ENCODE peak calls at places on chromosomes 6 and 20, in nine cellular contexts. J is ureter; B is NCI-H146; K is nephron progenitor cell; W is activated naive CD4-positive, alpha-beta T cell; L is occipital lobe; E is left ventricle myocardium inferior; X is astrocyte of the spinal cord; Y is activated gamma-delta T cell treated with Interleukin-2 at 50 U/mL for 16 hours. M is an unnamed sample.

GRCh38 chr6:131258010-131258652 is 122.9 kb downstream of the AKAP7 start:
- DNase-seq in Y (no peak), X (no peak), J (no peak), L (no peak), E (no peak), K (no peak), B (no peak), W (no peak), M (no peak)

GRCh38 chr6:13431861-13432465 is 55.4 kb downstream of the GFOD1 start:
- DNase-seq in J (no peak), E (no peak), L (no peak), W (no peak), X (peak; percentile 25), K (no peak), B (peak; percentile 33), Y (peak; percentile 34), M (no peak)

GRCh38 chr20:18288748-18289705 is 700 bp downstream of the ZNF133 start:
- DNase-seq in L (no peak), K (peak; percentile 18), E (no peak), Y (no peak), X (peak; percentile 24), B (no peak), W (no peak), J (no peak), M (peak; percentile 39)

GRCh38 chr20:32822189-32822588 is 2.4 kb downstream of the MAPRE1 start:
- DNase-seq in E (no peak), X (no peak), Y (no peak), J (no peak), B (no peak), W (no peak), L (no peak), K (no peak), M (no peak)

GRCh38 chr6:53065266-53066058 is at the start of gene FBXO9:
- DNase-seq in W (peak; percentile 56), E (peak; percentile 72), Y (peak; percentile 73), K (peak; percentile 83), J (peak; percentile 70), B (peak; percentile 67), L (peak; percentile 79), X (no peak), M (peak; percentile 57)

GRCh38 chr6:104908031-104908430 is 48.3 kb upstream of the HACE1 start:
- DNase-seq in W (no peak), Y (no peak), J (no peak), E (no peak), B (no peak), K (no peak), L (no peak), X (no peak), M (no peak)

GRCh38 chr6:157648561-157648960 is 174.5 kb upstream of the SNX9 start:
- DNase-seq in B (no peak), J (no peak), K (no peak), L (no peak), X (peak; percentile 24), E (no peak), W (no peak), Y (no peak), M (peak; percentile 44)

GRCh38 chr20:23122321-23122720 is 36.2 kb upstream of the CD93 start:
- DNase-seq in K (no peak), W (no peak), X (no peak), L (no peak), E (no peak), J (no peak), Y (no peak), B (no peak), M (no peak)

GRCh38 chr20:54197621-54198604 is 10.0 kb upstream of the PFDN4 start:
- DNase-seq in X (peak; percentile 56), W (no peak), E (no peak), B (no peak), J (no peak), K (no peak), Y (no peak), L (no peak), M (peak; percentile 78)

GRCh38 chr6:13971303-13971702 is 46.6 kb downstream of the RNF182 start:
- DNase-seq in E (no peak), Y (no peak), J (no peak), B (no peak), L (no peak), W (no peak), K (no peak), X (no peak), M (no peak)

GRCh38 chr6:170456334-170456733 is 96.8 kb downstream of the PSMB1 start:
- DNase-seq in B (no peak), L (no peak), W (no peak), J (no peak), K (no peak), E (no peak), X (no peak), Y (no peak), M (no peak)

GRCh38 chr6:145148392-145149175 is 586.7 kb downstream of the EPM2A start:
- DNase-seq in L (no peak), W (no peak), J (peak; percentile 68), X (peak; percentile 76), Y (no peak), B (peak; percentile 87), E (no peak), K (no peak), M (peak; percentile 79)

GRCh38 chr6:52049252-52050050 is 38.0 kb downstream of the PKHD1 start:
- DNase-seq in B (peak; percentile 5), E (no peak), Y (no peak), J (no peak), W (no peak), X (peak; percentile 36), K (peak; percentile 17), L (no peak), M (peak; percentile 34)

GRCh38 chr6:149234051-149234962 is 83.2 kb upstream of the TAB2 start:
- DNase-seq in W (no peak), L (no peak), J (no peak), X (peak; percentile 73), E (no peak), K (no peak), Y (no peak), B (peak; percentile 12), M (peak; percentile 67)

GRCh38 chr6:28488916-28489365 is 26.7 kb downstream of the GPX6 start:
- DNase-seq in L (no peak), W (no peak), Y (no peak), J (no peak), K (peak; percentile 61), B (peak; percentile 23), X (peak; percentile 75), E (no peak), M (no peak)

GRCh38 chr6:131062245-131063027 is 609 bp downstream of the EPB41L2 start:
- DNase-seq in E (no peak), Y (peak; percentile 4), J (peak; percentile 45), B (peak; percentile 46), W (no peak), L (peak; percentile 46), K (peak; percentile 49), X (no peak), M (peak; percentile 19)

GRCh38 chr6:35663447-35664235 is 25.1 kb downstream of the FKBP5 start:
- DNase-seq in Y (no peak), B (no peak), K (no peak), X (peak; percentile 83), L (no peak), J (no peak), W (no peak), E (no peak), M (no peak)

GRCh38 chr20:63009988-63010769 is 3.4 kb upstream of the BHLHE23 start:
- DNase-seq in E (no peak), W (peak; percentile 17), K (no peak), J (no peak), X (no peak), Y (peak; percentile 68), L (no peak), B (peak; percentile 45), M (no peak)

GRCh38 chr6:47144306-47144705 is 102.2 kb upstream of the ADGRF1 start:
- DNase-seq in Y (no peak), K (no peak), E (no peak), B (no peak), J (no peak), X (no peak), W (no peak), L (no peak), M (no peak)

GRCh38 chr20:63089051-63089907 is 82.5 kb upstream of the BHLHE23 start:
- DNase-seq in L (no peak), B (no peak), E (peak; percentile 10), K (peak; percentile 0), Y (peak; percentile 2), X (no peak), J (peak; percentile 20), W (no peak), M (no peak)

GRCh38 chr6:6851862-6852261 is 255.9 kb upstream of the RREB1 start:
- DNase-seq in L (no peak), E (no peak), W (no peak), B (no peak), X (no peak), K (no peak), J (no peak), Y (no peak), M (no peak)

GRCh38 chr20:8431538-8432434 is 299.7 kb downstream of the PLCB1 start:
- DNase-seq in B (peak; percentile 95), L (peak; percentile 4), E (peak; percentile 76), X (no peak), W (no peak), J (no peak), K (no peak), Y (no peak), M (no peak)

GRCh38 chr6:160992323-160993314 is 1.1 kb downstream of the MAP3K4 start:
- DNase-seq in W (no peak), X (peak; percentile 80), K (peak; percentile 31), Y (peak; percentile 36), L (peak; percentile 17), B (peak; percentile 86), E (peak; percentile 25), J (peak; percentile 65), M (peak; percentile 56)

GRCh38 chr20:50588034-50588736 is 78.0 kb downstream of the PTPN1 start:
- DNase-seq in B (peak; percentile 39), J (no peak), L (peak; percentile 31), E (peak; percentile 71), Y (peak; percentile 69), K (peak; percentile 78), W (peak; percentile 39), X (peak; percentile 62), M (peak; percentile 92)

GRCh38 chr20:15889073-15889923 is 684.0 kb downstream of the KIF16B start:
- DNase-seq in Y (no peak), X (no peak), W (no peak), K (no peak), J (no peak), L (no peak), E (no peak), B (peak; percentile 10), M (no peak)

GRCh38 chr20:33559212-33559611 is 69.3 kb downstream of the CBFA2T2 start:
- DNase-seq in X (no peak), Y (no peak), W (no peak), K (no peak), E (no peak), J (no peak), B (no peak), L (no peak), M (no peak)

GRCh38 chr6:16683524-16684194 is 77.6 kb downstream of the ATXN1 start:
- DNase-seq in B (no peak), L (no peak), K (no peak), E (no peak), J (peak; percentile 56), X (peak; percentile 82), Y (no peak), W (no peak), M (peak; percentile 79)

GRCh38 chr6:130282234-130282995 is 59.7 kb upstream of the SAMD3 start:
- DNase-seq in K (no peak), Y (peak; percentile 24), E (no peak), B (no peak), X (peak; percentile 47), J (no peak), L (no peak), W (no peak), M (peak; percentile 13)

GRCh38 chr6:127879685-127880084 is 21.2 kb downstream of the THEMIS start:
- DNase-seq in L (no peak), W (no peak), J (peak; percentile 39), E (no peak), K (peak; percentile 66), B (peak; percentile 94), X (peak; percentile 15), Y (peak; percentile 11), M (no peak)

GRCh38 chr20:34967421-34967820 is 11.8 kb downstream of the MYH7B start:
- DNase-seq in L (no peak), Y (no peak), B (no peak), J (no peak), W (no peak), X (no peak), K (no peak), E (no peak), M (no peak)

GRCh38 chr6:105519954-105520353 is 117.1 kb upstream of the PREP start:
- DNase-seq in L (no peak), E (no peak), J (no peak), W (no peak), X (no peak), Y (no peak), K (no peak), B (no peak), M (no peak)

M was measured in RWPE1.